ENCODE peak calls at places on chromosomes 1 and 21, in five cellular contexts. One of them, this sample, is unnamed.

GRCh38 chr1:228270032-228270431 is 62.2 kb downstream of the OBSCN start:
- DNase-seq in H1: no peak
- DNase-seq in GM12878: no peak
- DNase-seq in A549: no peak
- DNase-seq in K562: no peak
- DNase-seq in this sample: no peak

GRCh38 chr1:58896211-58897183 is 112.7 kb upstream of the JUN start:
- DNase-seq in K562: peak; percentile 83
- DNase-seq in H1: no peak
- DNase-seq in A549: no peak
- DNase-seq in GM12878: no peak
- DNase-seq in this sample: no peak

GRCh38 chr1:117815105-117815812 is 114.2 kb downstream of the GDAP2 start:
- DNase-seq in H1: no peak
- DNase-seq in A549: no peak
- DNase-seq in GM12878: no peak
- DNase-seq in K562: no peak
- DNase-seq in this sample: no peak

GRCh38 chr1:229364216-229365065 is 21.6 kb upstream of the CCSAP start:
- DNase-seq in GM12878: no peak
- DNase-seq in A549: no peak
- DNase-seq in K562: no peak
- DNase-seq in H1: no peak
- DNase-seq in this sample: no peak

GRCh38 chr1:209073879-209074278 is 509.6 kb upstream of the CAMK1G start:
- DNase-seq in H1: no peak
- DNase-seq in GM12878: no peak
- DNase-seq in K562: no peak
- DNase-seq in A549: no peak
- DNase-seq in this sample: no peak

GRCh38 chr1:11581455-11581854 is 72.8 kb downstream of the FBXO2 start:
- DNase-seq in H1: no peak
- DNase-seq in GM12878: no peak
- DNase-seq in A549: no peak
- DNase-seq in K562: no peak
- DNase-seq in this sample: no peak

GRCh38 chr1:43653339-43653738 is 3.4 kb downstream of the KDM4A start:
- DNase-seq in GM12878: peak; percentile 16
- DNase-seq in A549: peak; percentile 36
- DNase-seq in K562: no peak
- DNase-seq in H1: no peak
- DNase-seq in this sample: no peak

GRCh38 chr1:168504064-168504837 is 39.5 kb downstream of the XCL2 start:
- DNase-seq in A549: no peak
- DNase-seq in GM12878: peak; percentile 60
- DNase-seq in H1: no peak
- DNase-seq in K562: no peak
- DNase-seq in this sample: no peak

GRCh38 chr21:42724226-42724920 is 71.0 kb downstream of the PDE9A start:
- DNase-seq in K562: no peak
- DNase-seq in A549: peak; percentile 15
- DNase-seq in GM12878: no peak
- DNase-seq in H1: no peak
- DNase-seq in this sample: peak; percentile 91

GRCh38 chr1:11874624-11875023 is 15.9 kb upstream of the NPPB start:
- DNase-seq in H1: no peak
- DNase-seq in GM12878: no peak
- DNase-seq in K562: no peak
- DNase-seq in A549: no peak
- DNase-seq in this sample: no peak

GRCh38 chr1:52552505-52553371 is at the start of gene TUT4:
- DNase-seq in H1: peak; percentile 85
- DNase-seq in GM12878: no peak
- DNase-seq in A549: peak; percentile 24
- DNase-seq in K562: peak; percentile 78
- DNase-seq in this sample: peak; percentile 79

GRCh38 chr1:31696246-31696645 is 7.6 kb downstream of the COL16A1 start:
- DNase-seq in A549: no peak
- DNase-seq in GM12878: no peak
- DNase-seq in K562: no peak
- DNase-seq in H1: no peak
- DNase-seq in this sample: no peak

GRCh38 chr1:85406887-85407593 is 57.9 kb downstream of the DDAH1 start:
- DNase-seq in H1: no peak
- DNase-seq in GM12878: no peak
- DNase-seq in K562: no peak
- DNase-seq in A549: peak; percentile 50
- DNase-seq in this sample: peak; percentile 69

GRCh38 chr1:4627353-4627752 is 27.1 kb upstream of the AJAP1 start:
- DNase-seq in A549: peak; percentile 9
- DNase-seq in K562: no peak
- DNase-seq in H1: no peak
- DNase-seq in GM12878: no peak
- DNase-seq in this sample: no peak

GRCh38 chr1:116333171-116334014 is 39.7 kb upstream of the ATP1A1 start:
- DNase-seq in GM12878: no peak
- DNase-seq in A549: no peak
- DNase-seq in K562: no peak
- DNase-seq in H1: no peak
- DNase-seq in this sample: no peak

GRCh38 chr1:8987881-8988617 is 38.2 kb downstream of the SLC2A7 start:
- DNase-seq in K562: peak; percentile 84
- DNase-seq in GM12878: no peak
- DNase-seq in A549: peak; percentile 53
- DNase-seq in H1: no peak
- DNase-seq in this sample: no peak

GRCh38 chr1:100511058-100511457 is 26.9 kb upstream of the GPR88 start:
- DNase-seq in A549: no peak
- DNase-seq in H1: no peak
- DNase-seq in K562: no peak
- DNase-seq in GM12878: no peak
- DNase-seq in this sample: no peak

GRCh38 chr1:185244015-185244747 is 72.9 kb downstream of the IVNS1ABP start:
- DNase-seq in GM12878: no peak
- DNase-seq in A549: no peak
- DNase-seq in K562: no peak
- DNase-seq in H1: no peak
- DNase-seq in this sample: no peak

GRCh38 chr21:45296638-45297037 is 8.9 kb upstream of the POFUT2 start:
- DNase-seq in A549: no peak
- DNase-seq in K562: no peak
- DNase-seq in GM12878: no peak
- DNase-seq in H1: no peak
- DNase-seq in this sample: no peak

DNA sequence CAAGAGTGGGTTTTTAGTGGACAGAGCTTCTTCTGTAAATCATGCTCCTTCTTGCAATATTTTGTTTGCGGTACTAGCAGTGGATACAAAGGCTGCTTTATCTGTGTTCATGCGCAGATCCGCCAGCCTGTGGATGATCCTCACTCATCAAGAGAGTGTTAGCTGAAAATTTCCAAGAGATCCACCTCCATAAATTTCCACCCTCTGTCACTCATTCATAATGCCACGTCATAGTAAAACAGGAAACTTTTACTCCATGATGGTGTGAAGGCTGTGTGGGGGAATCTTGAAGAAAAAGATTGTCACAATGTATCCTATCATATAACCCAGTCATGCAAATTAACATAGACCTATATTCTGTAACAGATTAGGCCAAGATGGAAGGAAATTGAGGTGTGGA is 4.4 kb upstream of the MAPKAPK2 start:
- DNase-seq in K562: no peak
- DNase-seq in GM12878: no peak
- DNase-seq in H1: no peak
- DNase-seq in A549: no peak
- DNase-seq in this sample: no peak
- TF ChIP-seq HDAC2 in K562: no peak
- TF ChIP-seq HDAC2 in GM12878: no peak
- TF ChIP-seq HDAC2 in H1: no peak
- TF ChIP-seq HDAC2 in A549: no peak
- TF ChIP-seq HDAC2 in this sample: no peak

GRCh38 chr1:179933219-179933618 is 21.4 kb upstream of the CEP350 start:
- DNase-seq in K562: no peak
- DNase-seq in A549: no peak
- DNase-seq in GM12878: no peak
- DNase-seq in H1: no peak
- DNase-seq in this sample: no peak

GRCh38 chr1:179926494-179927205 is 28.0 kb upstream of the CEP350 start:
- DNase-seq in K562: no peak
- DNase-seq in H1: no peak
- DNase-seq in A549: no peak
- DNase-seq in GM12878: no peak
- DNase-seq in this sample: no peak

GRCh38 chr1:179929955-179930798 is 24.4 kb upstream of the CEP350 start:
- DNase-seq in A549: no peak
- DNase-seq in GM12878: no peak
- DNase-seq in H1: no peak
- DNase-seq in K562: no peak
- DNase-seq in this sample: peak; percentile 3

GRCh38 chr1:179925906-179926305 is 28.7 kb upstream of the CEP350 start:
- DNase-seq in K562: no peak
- DNase-seq in A549: no peak
- DNase-seq in H1: no peak
- DNase-seq in GM12878: no peak
- DNase-seq in this sample: no peak

DNA sequence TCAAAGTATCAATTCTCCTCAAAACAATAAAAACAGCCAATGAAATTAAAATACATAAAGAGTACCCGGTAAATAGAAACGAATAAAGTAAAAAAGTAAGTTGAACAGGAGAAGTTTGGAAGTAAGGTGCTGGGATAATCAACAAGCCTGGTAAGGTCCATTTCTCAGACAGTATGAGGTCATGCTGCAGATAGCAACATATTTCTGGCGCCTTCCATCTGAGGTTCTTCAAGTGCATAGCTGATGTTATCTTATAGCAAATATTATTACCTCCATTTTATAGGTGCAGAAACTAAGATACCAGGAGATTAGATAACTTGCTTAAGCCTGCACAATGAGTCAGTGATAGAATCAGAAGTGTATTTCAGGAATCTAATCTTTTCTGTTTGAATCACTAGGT is 23.7 kb upstream of the CEP350 start:
- DNase-seq in A549: peak; percentile 1
- DNase-seq in GM12878: no peak
- DNase-seq in H1: no peak
- DNase-seq in K562: no peak
- DNase-seq in this sample: no peak
- H3K4me2 ChIP-seq in A549: no peak overlapping the region
- H3K4me2 ChIP-seq in GM12878: no peak overlapping the region
- H3K4me2 ChIP-seq in H1: no peak overlapping the region
- H3K4me2 ChIP-seq in K562: no peak overlapping the region
- H3K4me2 ChIP-seq in this sample: no peak overlapping the region

DNA sequence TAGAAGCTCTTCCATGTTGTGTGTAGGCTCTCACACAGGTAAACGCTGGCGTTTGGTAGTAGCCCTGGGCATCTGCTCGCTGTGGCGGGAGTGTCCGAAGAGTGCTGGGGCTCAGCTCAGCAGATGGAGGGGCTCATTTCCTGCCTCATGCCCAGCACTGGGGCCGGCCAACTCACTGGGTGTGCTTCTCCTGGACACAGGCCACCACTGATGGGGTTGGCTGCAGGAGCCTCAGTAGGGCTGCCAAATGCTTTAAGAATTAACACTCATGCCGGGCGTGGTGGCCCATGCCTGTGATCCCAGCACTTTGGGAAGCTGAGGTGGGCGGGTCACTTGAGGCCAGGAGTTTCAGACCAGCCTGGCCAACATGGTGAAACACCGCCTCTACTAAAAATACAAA is 20.9 kb downstream of the UQCRHL start:
- DNase-seq in A549: no peak
- DNase-seq in H1: no peak
- DNase-seq in GM12878: no peak
- DNase-seq in K562: no peak
- DNase-seq in this sample: no peak
- TF ChIP-seq HDAC2 in A549: no peak
- TF ChIP-seq HDAC2 in H1: no peak
- TF ChIP-seq HDAC2 in GM12878: no peak
- TF ChIP-seq HDAC2 in K562: no peak
- TF ChIP-seq HDAC2 in this sample: no peak

GRCh38 chr1:173208868-173209267 is 1.7 kb upstream of the TNFSF4 start:
- DNase-seq in GM12878: no peak
- DNase-seq in A549: no peak
- DNase-seq in H1: no peak
- DNase-seq in K562: no peak
- DNase-seq in this sample: no peak

GRCh38 chr1:173210273-173210672 is 3.1 kb upstream of the TNFSF4 start:
- DNase-seq in A549: no peak
- DNase-seq in H1: no peak
- DNase-seq in GM12878: no peak
- DNase-seq in K562: no peak
- DNase-seq in this sample: peak; percentile 41

GRCh38 chr1:173212952-173213491 is 5.9 kb upstream of the TNFSF4 start:
- DNase-seq in A549: no peak
- DNase-seq in K562: no peak
- DNase-seq in GM12878: peak; percentile 90
- DNase-seq in H1: no peak
- DNase-seq in this sample: peak; percentile 91

GRCh38 chr1:173208146-173208545 is 1.0 kb upstream of the TNFSF4 start:
- DNase-seq in A549: no peak
- DNase-seq in K562: no peak
- DNase-seq in GM12878: no peak
- DNase-seq in H1: no peak
- DNase-seq in this sample: no peak

GRCh38 chr1:173210716-173211231 is 3.6 kb upstream of the TNFSF4 start:
- DNase-seq in K562: no peak
- DNase-seq in H1: no peak
- DNase-seq in GM12878: no peak
- DNase-seq in A549: no peak
- DNase-seq in this sample: peak; percentile 94
- H3K4me2 ChIP-seq in K562: no peak overlapping the region
- H3K4me2 ChIP-seq in H1: no peak overlapping the region
- H3K4me2 ChIP-seq in GM12878: no peak overlapping the region
- H3K4me2 ChIP-seq in A549: no peak overlapping the region
- H3K4me2 ChIP-seq in this sample: peak overlapping the region; percentile 88

DNA sequence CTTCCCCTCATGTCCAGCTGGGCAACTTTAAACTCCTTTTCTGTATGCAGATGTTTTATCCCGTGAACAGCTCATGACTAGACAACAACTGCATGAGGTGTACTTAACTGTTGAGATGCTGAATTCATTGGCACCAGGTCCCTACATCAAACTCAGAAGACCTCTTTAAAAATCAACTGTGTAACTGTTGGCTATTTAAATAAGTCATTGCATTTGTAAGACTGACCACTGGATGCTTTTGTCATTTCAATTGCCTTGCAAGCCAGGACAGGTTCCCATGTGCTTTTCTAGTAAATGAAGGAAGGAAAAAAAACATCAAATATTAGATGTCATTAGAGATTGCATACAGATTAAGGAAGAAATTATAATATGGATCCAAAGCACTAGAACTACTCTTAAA is 28.3 kb upstream of the GORAB start:
- DNase-seq in GM12878: no peak
- DNase-seq in H1: no peak
- DNase-seq in K562: no peak
- DNase-seq in A549: no peak
- DNase-seq in this sample: no peak
- TF ChIP-seq HDAC2 in GM12878: no peak
- TF ChIP-seq HDAC2 in H1: no peak
- TF ChIP-seq HDAC2 in K562: no peak
- TF ChIP-seq HDAC2 in A549: no peak
- TF ChIP-seq HDAC2 in this sample: no peak

GRCh38 chr1:110069302-110070281 is 880 bp downstream of the ALX3 start:
- DNase-seq in H1: no peak
- DNase-seq in K562: no peak
- DNase-seq in GM12878: no peak
- DNase-seq in A549: no peak
- DNase-seq in this sample: no peak
- H3K4me2 ChIP-seq in H1: peak overlapping the region; percentile 62
- H3K4me2 ChIP-seq in K562: no peak overlapping the region
- H3K4me2 ChIP-seq in GM12878: peak overlapping the region; percentile 59
- H3K4me2 ChIP-seq in A549: no peak overlapping the region
- H3K4me2 ChIP-seq in this sample: no peak overlapping the region

GRCh38 chr1:204773246-204773645 is 87.7 kb upstream of the LRRN2 start:
- DNase-seq in GM12878: no peak
- DNase-seq in K562: no peak
- DNase-seq in H1: no peak
- DNase-seq in A549: no peak
- DNase-seq in this sample: no peak
- TF ChIP-seq HDAC2 in GM12878: no peak
- TF ChIP-seq HDAC2 in K562: no peak
- TF ChIP-seq HDAC2 in H1: no peak
- TF ChIP-seq HDAC2 in A549: no peak
- TF ChIP-seq HDAC2 in this sample: no peak

This sample was measured in HepG2.